ENCODE peak calls at places on chromosome 16, in seven cellular contexts. B is effector memory CD4-positive, alpha-beta T cell; P is T-helper 2 cell; E is coronary artery; X is T1000; T is body of pancreas; U is CMK. G is an unnamed sample.

GRCh38 chr16:74773431-74774222 is 993 bp downstream of the FA2H start:
- DNase-seq in U (no peak), E (no peak), P (no peak), T (peak), X (no peak), B (no peak), G (no peak)

GRCh38 chr16:86740817-86741799 is 162.8 kb downstream of the FOXL1 start:
- DNase-seq in X (peak), T (peak), E (peak), B (no peak), U (no peak), P (no peak), G (no peak)

GRCh38 chr16:85421338-85422123 is 191.6 kb upstream of the GSE1 start:
- DNase-seq in U (no peak), T (peak), E (no peak), B (no peak), X (no peak), P (no peak), G (no peak)

GRCh38 chr16:17776888-17777287 is 306.1 kb upstream of the XYLT1 start:
- DNase-seq in B (no peak), X (peak), U (no peak), P (no peak), T (no peak), E (no peak), G (no peak)

GRCh38 chr16:8859913-8860881 is 8.6 kb downstream of the CARHSP1 start:
- DNase-seq in U (no peak), X (no peak), P (no peak), B (no peak), T (peak), E (peak), G (no peak)

GRCh38 chr16:55297910-55298175 is 26.2 kb upstream of the IRX6 start:
- DNase-seq in T (no peak), X (no peak), B (no peak), U (no peak), E (no peak), P (no peak), G (no peak)

GRCh38 chr16:71591917-71592316 is 15.0 kb upstream of the TAT start:
- DNase-seq in T (no peak), X (no peak), B (no peak), P (no peak), U (no peak), E (no peak), G (no peak)

GRCh38 chr16:85057212-85057889 is 29.8 kb downstream of the KIAA0513 start:
- DNase-seq in T (peak), X (no peak), U (no peak), P (no peak), B (no peak), E (no peak), G (no peak)

GRCh38 chr16:5738586-5738985 is 641.0 kb upstream of the EEF2KMT start:
- DNase-seq in X (no peak), E (no peak), B (no peak), P (no peak), T (no peak), U (no peak), G (no peak)

GRCh38 chr16:10561001-10561400 is 19.4 kb downstream of the EMP2 start:
- DNase-seq in B (no peak), P (no peak), T (no peak), U (no peak), E (no peak), X (no peak), G (no peak)

GRCh38 chr16:47732122-47732805 is 271.1 kb downstream of the PHKB start:
- DNase-seq in B (no peak), U (no peak), T (no peak), X (peak), E (no peak), P (no peak), G (no peak)

GRCh38 chr16:67673712-67674580 is 7.3 kb downstream of the C16orf86 start:
- DNase-seq in P (no peak), B (no peak), X (no peak), T (peak), E (peak), U (no peak), G (no peak)

GRCh38 chr16:19089410-19089955 is 22.1 kb downstream of the COQ7 start:
- DNase-seq in E (no peak), U (no peak), T (no peak), P (no peak), B (no peak), X (no peak), G (no peak)

GRCh38 chr16:19771796-19772195 is 53.7 kb downstream of the IQCK start:
- DNase-seq in X (no peak), B (no peak), P (no peak), U (no peak), T (no peak), E (peak), G (no peak)

GRCh38 chr16:68069511-68070248 is 15.5 kb upstream of the NFATC3 start:
- DNase-seq in X (no peak), T (peak), U (no peak), P (peak), E (no peak), B (peak), G (peak)

GRCh38 chr16:7268182-7268581 is 64.5 kb upstream of the RBFOX1 start:
- DNase-seq in B (no peak), P (no peak), U (peak), T (peak), X (no peak), E (no peak), G (no peak)

G was measured in stimulated activated naive CD4-positive, alpha-beta T cell.